ENCODE peak calls at places on chromosomes 5 and 9, in ten cellular contexts. One of them, this sample, is unnamed.

GRCh38 chr9:14158911-14159310 is 155.0 kb downstream of the NFIB start:
- DNase-seq in GM12865: no peak
- DNase-seq in cardiac fibroblast: peak
- DNase-seq in adrenal gland: peak
- DNase-seq in type B pancreatic cell: no peak
- DNase-seq in dorsolateral prefrontal cortex: no peak
- DNase-seq in psoas muscle: no peak
- DNase-seq in endothelial cell: no peak
- DNase-seq in fibroblast of the aortic adventitia: peak
- DNase-seq in left ventricle myocardium inferior: no peak
- DNase-seq in this sample: peak

GRCh38 chr5:113140837-113141661 is 164.5 kb downstream of the DCP2 start:
- DNase-seq in GM12865: no peak
- DNase-seq in fibroblast of the aortic adventitia: peak
- DNase-seq in dorsolateral prefrontal cortex: no peak
- DNase-seq in adrenal gland: peak
- DNase-seq in cardiac fibroblast: peak
- DNase-seq in endothelial cell: no peak
- DNase-seq in left ventricle myocardium inferior: no peak
- DNase-seq in psoas muscle: peak
- DNase-seq in type B pancreatic cell: no peak
- DNase-seq in this sample: peak

GRCh38 chr5:95863383-95863757 is 40.8 kb upstream of the GLRX start:
- DNase-seq in fibroblast of the aortic adventitia: peak
- DNase-seq in psoas muscle: no peak
- DNase-seq in GM12865: peak
- DNase-seq in adrenal gland: peak
- DNase-seq in cardiac fibroblast: peak
- DNase-seq in type B pancreatic cell: no peak
- DNase-seq in endothelial cell: no peak
- DNase-seq in left ventricle myocardium inferior: no peak
- DNase-seq in dorsolateral prefrontal cortex: no peak
- DNase-seq in this sample: no peak

GRCh38 chr5:111469293-111469896 is 42.9 kb downstream of the STARD4 start:
- DNase-seq in dorsolateral prefrontal cortex: no peak
- DNase-seq in left ventricle myocardium inferior: no peak
- DNase-seq in type B pancreatic cell: no peak
- DNase-seq in GM12865: no peak
- DNase-seq in adrenal gland: no peak
- DNase-seq in cardiac fibroblast: no peak
- DNase-seq in endothelial cell: no peak
- DNase-seq in fibroblast of the aortic adventitia: no peak
- DNase-seq in psoas muscle: no peak
- DNase-seq in this sample: no peak

GRCh38 chr9:69376651-69377050 is 51.6 kb downstream of the ENTREP1 start:
- DNase-seq in psoas muscle: no peak
- DNase-seq in dorsolateral prefrontal cortex: no peak
- DNase-seq in type B pancreatic cell: no peak
- DNase-seq in cardiac fibroblast: peak
- DNase-seq in left ventricle myocardium inferior: no peak
- DNase-seq in GM12865: no peak
- DNase-seq in fibroblast of the aortic adventitia: peak
- DNase-seq in endothelial cell: no peak
- DNase-seq in adrenal gland: peak
- DNase-seq in this sample: peak

GRCh38 chr5:160054831-160055230 is 45.9 kb downstream of the TTC1 start:
- DNase-seq in endothelial cell: no peak
- DNase-seq in GM12865: no peak
- DNase-seq in left ventricle myocardium inferior: no peak
- DNase-seq in fibroblast of the aortic adventitia: no peak
- DNase-seq in adrenal gland: no peak
- DNase-seq in cardiac fibroblast: peak
- DNase-seq in type B pancreatic cell: no peak
- DNase-seq in psoas muscle: no peak
- DNase-seq in dorsolateral prefrontal cortex: no peak
- DNase-seq in this sample: peak

GRCh38 chr5:26388946-26389345 is 649.4 kb downstream of the CDH9 start:
- DNase-seq in dorsolateral prefrontal cortex: no peak
- DNase-seq in GM12865: no peak
- DNase-seq in left ventricle myocardium inferior: no peak
- DNase-seq in adrenal gland: no peak
- DNase-seq in endothelial cell: no peak
- DNase-seq in cardiac fibroblast: no peak
- DNase-seq in psoas muscle: no peak
- DNase-seq in type B pancreatic cell: no peak
- DNase-seq in fibroblast of the aortic adventitia: no peak
- DNase-seq in this sample: peak

GRCh38 chr5:59185757-59186385 is 603.0 kb downstream of the RAB3C start:
- DNase-seq in psoas muscle: no peak
- DNase-seq in endothelial cell: no peak
- DNase-seq in adrenal gland: no peak
- DNase-seq in GM12865: no peak
- DNase-seq in left ventricle myocardium inferior: no peak
- DNase-seq in cardiac fibroblast: no peak
- DNase-seq in type B pancreatic cell: no peak
- DNase-seq in dorsolateral prefrontal cortex: no peak
- DNase-seq in fibroblast of the aortic adventitia: no peak
- DNase-seq in this sample: no peak

GRCh38 chr5:120457839-120458507 is 6.1 kb upstream of the PRR16 start:
- DNase-seq in dorsolateral prefrontal cortex: peak
- DNase-seq in psoas muscle: peak
- DNase-seq in adrenal gland: peak
- DNase-seq in GM12865: peak
- DNase-seq in endothelial cell: peak
- DNase-seq in type B pancreatic cell: no peak
- DNase-seq in fibroblast of the aortic adventitia: peak
- DNase-seq in cardiac fibroblast: peak
- DNase-seq in left ventricle myocardium inferior: peak
- DNase-seq in this sample: peak

GRCh38 chr5:164651544-164651943 is 1146.1 kb downstream of the MAT2B start:
- DNase-seq in left ventricle myocardium inferior: no peak
- DNase-seq in dorsolateral prefrontal cortex: no peak
- DNase-seq in GM12865: peak
- DNase-seq in cardiac fibroblast: no peak
- DNase-seq in fibroblast of the aortic adventitia: no peak
- DNase-seq in adrenal gland: no peak
- DNase-seq in endothelial cell: no peak
- DNase-seq in type B pancreatic cell: no peak
- DNase-seq in psoas muscle: no peak
- DNase-seq in this sample: no peak

GRCh38 chr5:133333561-133334150 is 278.7 kb downstream of the FSTL4 start:
- DNase-seq in fibroblast of the aortic adventitia: no peak
- DNase-seq in cardiac fibroblast: no peak
- DNase-seq in left ventricle myocardium inferior: no peak
- DNase-seq in endothelial cell: no peak
- DNase-seq in adrenal gland: no peak
- DNase-seq in psoas muscle: no peak
- DNase-seq in GM12865: no peak
- DNase-seq in type B pancreatic cell: no peak
- DNase-seq in dorsolateral prefrontal cortex: no peak
- DNase-seq in this sample: no peak

GRCh38 chr9:131333771-131334567 is 44.4 kb downstream of the PLPP7 start:
- DNase-seq in left ventricle myocardium inferior: peak
- DNase-seq in endothelial cell: no peak
- DNase-seq in cardiac fibroblast: no peak
- DNase-seq in GM12865: no peak
- DNase-seq in psoas muscle: no peak
- DNase-seq in fibroblast of the aortic adventitia: no peak
- DNase-seq in dorsolateral prefrontal cortex: no peak
- DNase-seq in adrenal gland: no peak
- DNase-seq in type B pancreatic cell: no peak
- DNase-seq in this sample: no peak

GRCh38 chr9:12699529-12699928 is 6.3 kb downstream of the TYRP1 start:
- DNase-seq in psoas muscle: no peak
- DNase-seq in adrenal gland: no peak
- DNase-seq in GM12865: no peak
- DNase-seq in fibroblast of the aortic adventitia: peak
- DNase-seq in type B pancreatic cell: no peak
- DNase-seq in dorsolateral prefrontal cortex: no peak
- DNase-seq in left ventricle myocardium inferior: no peak
- DNase-seq in cardiac fibroblast: peak
- DNase-seq in endothelial cell: no peak
- DNase-seq in this sample: peak
- TF ChIP-seq CTCF in psoas muscle: no peak
- TF ChIP-seq CTCF in adrenal gland: no peak
- TF ChIP-seq CTCF in GM12865: no peak
- TF ChIP-seq CTCF in fibroblast of the aortic adventitia: peak
- TF ChIP-seq CTCF in type B pancreatic cell: peak
- TF ChIP-seq CTCF in dorsolateral prefrontal cortex: no peak
- TF ChIP-seq CTCF in left ventricle myocardium inferior: peak
- TF ChIP-seq CTCF in cardiac fibroblast: peak
- TF ChIP-seq CTCF in endothelial cell: peak
- TF ChIP-seq CTCF in this sample: peak

GRCh38 chr9:93911136-93911745 is 43.9 kb downstream of the BARX1 start:
- DNase-seq in fibroblast of the aortic adventitia: no peak
- DNase-seq in psoas muscle: no peak
- DNase-seq in cardiac fibroblast: no peak
- DNase-seq in dorsolateral prefrontal cortex: no peak
- DNase-seq in GM12865: no peak
- DNase-seq in adrenal gland: no peak
- DNase-seq in type B pancreatic cell: no peak
- DNase-seq in left ventricle myocardium inferior: no peak
- DNase-seq in endothelial cell: no peak
- DNase-seq in this sample: no peak
- TF ChIP-seq CTCF in fibroblast of the aortic adventitia: no peak
- TF ChIP-seq CTCF in psoas muscle: no peak
- TF ChIP-seq CTCF in cardiac fibroblast: no peak
- TF ChIP-seq CTCF in dorsolateral prefrontal cortex: no peak
- TF ChIP-seq CTCF in GM12865: no peak
- TF ChIP-seq CTCF in adrenal gland: no peak
- TF ChIP-seq CTCF in type B pancreatic cell: no peak
- TF ChIP-seq CTCF in left ventricle myocardium inferior: no peak
- TF ChIP-seq CTCF in endothelial cell: no peak
- TF ChIP-seq CTCF in this sample: no peak

GRCh38 chr9:127424669-127424986 is 446 bp downstream of the ZNF79 start:
- DNase-seq in GM12865: peak
- DNase-seq in psoas muscle: no peak
- DNase-seq in fibroblast of the aortic adventitia: no peak
- DNase-seq in endothelial cell: no peak
- DNase-seq in type B pancreatic cell: no peak
- DNase-seq in cardiac fibroblast: no peak
- DNase-seq in left ventricle myocardium inferior: no peak
- DNase-seq in dorsolateral prefrontal cortex: no peak
- DNase-seq in adrenal gland: no peak
- DNase-seq in this sample: no peak
- TF ChIP-seq CTCF in GM12865: no peak
- TF ChIP-seq CTCF in psoas muscle: no peak
- TF ChIP-seq CTCF in fibroblast of the aortic adventitia: no peak
- TF ChIP-seq CTCF in endothelial cell: no peak
- TF ChIP-seq CTCF in type B pancreatic cell: no peak
- TF ChIP-seq CTCF in cardiac fibroblast: no peak
- TF ChIP-seq CTCF in left ventricle myocardium inferior: no peak
- TF ChIP-seq CTCF in dorsolateral prefrontal cortex: no peak
- TF ChIP-seq CTCF in adrenal gland: no peak
- TF ChIP-seq CTCF in this sample: no peak

GRCh38 chr5:141951341-141951781 is 6.6 kb downstream of the PCDH12 start:
- DNase-seq in fibroblast of the aortic adventitia: no peak
- DNase-seq in cardiac fibroblast: peak
- DNase-seq in GM12865: peak
- DNase-seq in adrenal gland: no peak
- DNase-seq in type B pancreatic cell: no peak
- DNase-seq in psoas muscle: no peak
- DNase-seq in left ventricle myocardium inferior: no peak
- DNase-seq in endothelial cell: peak
- DNase-seq in dorsolateral prefrontal cortex: no peak
- DNase-seq in this sample: no peak
- TF ChIP-seq CTCF in fibroblast of the aortic adventitia: peak
- TF ChIP-seq CTCF in cardiac fibroblast: peak
- TF ChIP-seq CTCF in GM12865: peak
- TF ChIP-seq CTCF in adrenal gland: peak
- TF ChIP-seq CTCF in type B pancreatic cell: peak
- TF ChIP-seq CTCF in psoas muscle: peak
- TF ChIP-seq CTCF in left ventricle myocardium inferior: peak
- TF ChIP-seq CTCF in endothelial cell: peak
- TF ChIP-seq CTCF in dorsolateral prefrontal cortex: peak
- TF ChIP-seq CTCF in this sample: peak

DNA sequence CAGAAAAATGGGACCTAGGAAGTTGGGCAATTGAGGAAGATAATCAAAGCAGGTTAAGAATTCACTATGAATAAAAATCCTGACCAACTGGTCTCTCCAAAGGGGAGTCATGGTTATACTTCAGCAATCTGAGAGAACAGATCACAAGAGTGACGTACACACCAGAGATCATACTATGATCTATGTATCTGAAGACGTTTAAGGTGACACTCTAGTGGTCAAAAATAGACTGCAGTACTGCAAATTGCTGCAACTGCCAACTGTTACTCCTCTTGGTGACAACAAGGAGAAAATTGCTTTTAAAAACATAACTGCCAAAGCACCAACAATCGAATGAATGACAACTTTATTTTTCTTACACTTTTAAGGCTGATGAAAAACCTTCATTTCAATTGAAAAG is 4.9 kb downstream of the AK6 start:
- DNase-seq in fibroblast of the aortic adventitia: peak
- DNase-seq in type B pancreatic cell: no peak
- DNase-seq in adrenal gland: no peak
- DNase-seq in GM12865: peak
- DNase-seq in psoas muscle: no peak
- DNase-seq in cardiac fibroblast: peak
- DNase-seq in dorsolateral prefrontal cortex: no peak
- DNase-seq in endothelial cell: no peak
- DNase-seq in left ventricle myocardium inferior: no peak
- DNase-seq in this sample: peak
- TF ChIP-seq CTCF in fibroblast of the aortic adventitia: peak
- TF ChIP-seq CTCF in type B pancreatic cell: peak
- TF ChIP-seq CTCF in adrenal gland: peak
- TF ChIP-seq CTCF in GM12865: peak
- TF ChIP-seq CTCF in psoas muscle: peak
- TF ChIP-seq CTCF in cardiac fibroblast: peak
- TF ChIP-seq CTCF in dorsolateral prefrontal cortex: no peak
- TF ChIP-seq CTCF in endothelial cell: peak
- TF ChIP-seq CTCF in left ventricle myocardium inferior: peak
- TF ChIP-seq CTCF in this sample: peak

This sample was measured in astrocyte of the spinal cord.